ENCODE peak calls at places on chromosome 10, in six cellular contexts. H is aorta, F is keratinocyte, U is spleen, L is HepG2, V is cardiac fibroblast. J is an unnamed sample.

GRCh38 chr10:78215645-78216044 is 182.0 kb downstream of the RPS24 start:
- DNase-seq in H (peak), F (no peak), U (no peak), L (no peak), V (peak), J (no peak)

GRCh38 chr10:99329238-99329890 is at the start of gene CNNM1:
- DNase-seq in H (no peak), F (no peak), U (peak), L (no peak), V (peak), J (no peak)

GRCh38 chr10:87915989-87916388 is 52.6 kb downstream of the PTEN start:
- DNase-seq in H (peak), F (no peak), U (no peak), L (no peak), V (peak), J (peak)

GRCh38 chr10:12847361-12847975 is 154.0 kb downstream of the CCDC3 start:
- DNase-seq in H (no peak), F (no peak), U (no peak), L (no peak), V (no peak), J (no peak)

GRCh38 chr10:71965623-71966022 is 1.4 kb downstream of the CHST3 start:
- DNase-seq in H (no peak), F (no peak), U (no peak), L (no peak), V (no peak), J (no peak)

GRCh38 chr10:112765717-112766235 is 184.3 kb upstream of the TCF7L2 start:
- DNase-seq in H (no peak), F (no peak), U (no peak), L (no peak), V (no peak), J (no peak)

GRCh38 chr10:83606275-83606674 is 533.0 kb upstream of the GHITM start:
- DNase-seq in H (no peak), F (no peak), U (no peak), L (no peak), V (no peak), J (no peak)

GRCh38 chr10:36256166-36256565 is 614.1 kb upstream of the FZD8 start:
- DNase-seq in H (no peak), F (no peak), U (no peak), L (no peak), V (peak), J (no peak)

GRCh38 chr10:45243261-45243660 is 72.1 kb downstream of the OR13A1 start:
- DNase-seq in H (no peak), F (no peak), U (no peak), L (no peak), V (no peak), J (no peak)

GRCh38 chr10:108911814-108912541 is 1011.3 kb downstream of the XPNPEP1 start:
- DNase-seq in H (peak), F (no peak), U (no peak), L (peak), V (peak), J (peak)

GRCh38 chr10:46273506-46274477 is 13.0 kb upstream of the ANTXRL start:
- DNase-seq in H (no peak), F (no peak), U (peak), L (peak), V (no peak), J (no peak)

GRCh38 chr10:114022292-114022691 is 21.4 kb upstream of the ADRB1 start:
- DNase-seq in H (no peak), F (no peak), U (no peak), L (no peak), V (no peak), J (no peak)

GRCh38 chr10:31134303-31134928 is 102.8 kb upstream of the ZNF438 start:
- DNase-seq in H (no peak), F (no peak), U (no peak), L (peak), V (peak), J (peak)

GRCh38 chr10:123643315-123643714 is 22.8 kb upstream of the GPR26 start:
- DNase-seq in H (no peak), F (no peak), U (no peak), L (no peak), V (no peak), J (no peak)

GRCh38 chr10:89404082-89404481 is 10.3 kb upstream of the IFIT5 start:
- DNase-seq in H (no peak), F (no peak), U (no peak), L (no peak), V (no peak), J (no peak)

GRCh38 chr10:6053816-6054581 is 8.2 kb downstream of the IL2RA start:
- DNase-seq in H (peak), F (no peak), U (peak), L (peak), V (no peak), J (no peak)

GRCh38 chr10:100917071-100917470 is 4.3 kb downstream of the SLF2 start:
- DNase-seq in H (no peak), F (no peak), U (no peak), L (no peak), V (no peak), J (no peak)

GRCh38 chr10:17249820-17250219 is 21.8 kb downstream of the VIM start:
- DNase-seq in H (no peak), F (no peak), U (no peak), L (no peak), V (peak), J (peak)

GRCh38 chr10:12348870-12349627 is at the start of gene CAMK1D:
- DNase-seq in H (peak), F (no peak), U (peak), L (no peak), V (peak), J (peak)

GRCh38 chr10:75234017-75234682 is 1.6 kb downstream of the COMTD1 start:
- DNase-seq in H (peak), F (no peak), U (peak), L (peak), V (peak), J (peak)

GRCh38 chr10:103433858-103434257 is 18.3 kb downstream of the CALHM2 start:
- DNase-seq in H (peak), F (no peak), U (no peak), L (no peak), V (peak), J (no peak)

GRCh38 chr10:49606981-49607535 is 3.1 kb upstream of the SLC18A3 start:
- DNase-seq in H (peak), F (no peak), U (peak), L (peak), V (peak), J (peak)

GRCh38 chr10:86711237-86711956 is 43.1 kb downstream of the LDB3 start:
- DNase-seq in H (peak), F (no peak), U (peak), L (peak), V (peak), J (peak)

GRCh38 chr10:70733051-70733450 is 52.1 kb downstream of the TBATA start:
- DNase-seq in H (no peak), F (no peak), U (no peak), L (no peak), V (no peak), J (no peak)

GRCh38 chr10:14674376-14675050 is 100.2 kb downstream of the FAM107B start:
- DNase-seq in H (no peak), F (no peak), U (no peak), L (no peak), V (no peak), J (no peak)

GRCh38 chr10:11450427-11450826 is 161.0 kb downstream of the USP6NL start:
- DNase-seq in H (no peak), F (no peak), U (no peak), L (no peak), V (no peak), J (no peak)

GRCh38 chr10:63583397-63583796 is 62.2 kb downstream of the REEP3 start:
- DNase-seq in H (no peak), F (no peak), U (no peak), L (no peak), V (no peak), J (no peak)

GRCh38 chr10:72490951-72491350 is 134.9 kb downstream of the MICU1 start:
- DNase-seq in H (no peak), F (no peak), U (no peak), L (no peak), V (peak), J (peak)

GRCh38 chr10:89062861-89063260 is 72.3 kb downstream of the FAS start:
- DNase-seq in H (no peak), F (no peak), U (no peak), L (no peak), V (peak), J (no peak)

GRCh38 chr10:10785627-10786333 is 231.9 kb upstream of the CELF2 start:
- DNase-seq in H (no peak), F (no peak), U (no peak), L (no peak), V (peak), J (peak)

DNA sequence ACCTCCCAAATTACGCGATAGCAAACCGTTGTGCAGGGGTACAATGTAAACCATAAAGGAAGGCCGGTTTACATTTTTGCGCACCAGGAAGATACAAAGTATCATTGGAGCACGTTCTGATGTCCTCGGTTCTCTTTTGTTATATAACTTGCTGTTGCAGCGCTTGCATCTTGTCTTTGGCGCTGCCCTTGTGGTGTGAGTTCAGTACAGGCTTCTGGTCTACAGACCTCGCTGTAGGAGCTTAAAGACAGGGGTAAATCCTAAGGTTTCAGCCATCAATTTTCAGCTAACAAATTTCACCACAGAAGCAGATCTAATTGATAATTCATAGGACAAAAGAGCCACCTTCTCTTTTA is 1.5 kb upstream of the MKX start:
- DNase-seq in H (no peak), F (no peak), U (no peak), L (no peak), V (no peak), J (no peak)
- H3K4me3 ChIP-seq in H (no peak), F (no peak), U (no peak), L (no peak), V (no peak), J (no peak)

GRCh38 chr10:121596668-121597503 is 1.4 kb downstream of the FGFR2 start:
- DNase-seq in H (peak), F (no peak), U (no peak), L (no peak), V (no peak), J (peak)

GRCh38 chr10:121597504-121598241 is 571 bp downstream of the FGFR2 start:
- DNase-seq in H (peak), F (no peak), U (no peak), L (no peak), V (peak), J (no peak)

GRCh38 chr10:121595321-121595805 is 2.9 kb downstream of the FGFR2 start:
- DNase-seq in H (no peak), F (no peak), U (no peak), L (no peak), V (no peak), J (peak)

GRCh38 chr10:121594623-121595320 is 3.5 kb downstream of the FGFR2 start:
- DNase-seq in H (no peak), F (no peak), U (no peak), L (no peak), V (no peak), J (no peak)

GRCh38 chr10:121595806-121596667 is 2.2 kb downstream of the FGFR2 start:
- DNase-seq in H (no peak), F (no peak), U (no peak), L (no peak), V (no peak), J (no peak)
- H3K4me3 ChIP-seq in H (no peak), F (peak), U (no peak), L (peak), V (no peak), J (peak)

DNA sequence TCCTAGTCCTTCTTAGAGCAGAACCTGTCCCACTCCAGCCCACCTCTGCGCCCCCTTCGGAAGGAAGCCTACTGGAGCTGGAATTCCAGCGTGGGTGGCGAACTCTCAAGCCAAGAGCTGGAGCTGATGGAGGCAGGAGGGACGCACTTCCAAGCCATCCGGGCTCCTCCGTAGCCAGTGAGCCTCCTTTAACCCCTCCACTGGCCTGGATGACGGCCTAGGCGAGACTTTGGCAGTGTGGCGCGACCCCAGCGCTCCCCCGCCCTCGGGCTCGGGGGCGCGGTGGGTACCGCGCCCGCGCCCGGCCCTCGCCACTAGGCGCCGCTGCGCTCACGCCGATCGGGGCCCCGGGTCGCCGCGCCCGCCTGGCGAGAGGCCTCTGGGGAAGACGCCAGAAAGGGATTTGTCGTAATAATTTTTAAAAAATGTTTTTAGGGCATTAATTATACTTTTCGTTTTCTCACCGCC is 5.1 kb upstream of the EMX2 start:
- DNase-seq in H (no peak), F (no peak), U (no peak), L (no peak), V (no peak), J (no peak)
- H3K4me3 ChIP-seq in H (no peak), F (no peak), U (no peak), L (peak), V (no peak), J (no peak)

DNA sequence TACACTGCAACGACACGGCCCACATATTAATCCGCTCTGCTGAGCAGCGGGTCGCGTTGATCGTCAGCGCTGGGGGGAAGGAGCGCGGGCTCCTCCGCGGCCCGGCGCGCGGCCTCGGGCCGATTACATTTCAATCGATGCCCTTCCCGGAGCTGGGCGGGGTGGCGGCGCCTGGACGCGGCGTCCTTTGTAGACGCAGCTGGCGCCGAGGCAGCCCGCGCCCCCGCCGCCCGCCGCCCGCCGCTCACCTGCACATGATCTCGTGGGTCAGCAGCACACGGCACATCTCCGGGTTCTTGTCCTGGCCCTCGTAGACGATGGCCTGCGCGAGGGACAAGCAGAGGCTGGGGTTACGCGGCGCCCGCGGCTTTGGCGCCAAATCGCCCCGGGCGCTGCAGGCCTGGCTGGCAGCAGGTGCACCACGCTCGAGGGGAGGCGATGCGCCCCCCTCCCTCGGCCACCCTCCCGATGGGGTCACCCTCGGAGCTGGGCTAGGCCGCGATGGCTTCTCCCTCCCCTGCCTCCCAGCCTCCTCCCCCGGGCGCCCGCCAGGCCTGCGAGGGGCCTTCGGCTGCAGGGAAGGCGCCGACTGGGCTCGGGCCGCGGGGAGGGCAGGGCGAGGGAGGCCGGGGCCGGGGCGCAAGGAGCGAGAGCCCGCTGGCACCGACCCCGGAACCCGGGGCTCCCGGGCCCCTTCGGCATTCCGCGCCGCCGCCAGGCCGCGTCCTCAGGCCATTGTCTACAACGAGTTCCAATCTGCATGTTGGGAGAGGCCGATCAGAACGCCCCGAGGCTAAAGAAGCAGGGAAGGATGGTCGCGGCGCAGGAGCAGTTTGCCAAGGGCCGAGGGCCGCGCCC is 5.2 kb downstream of the EBF3 start:
- DNase-seq in H (peak), F (no peak), U (peak), L (no peak), V (peak), J (no peak)
- H3K4me3 ChIP-seq in H (no peak), F (no peak), U (peak), L (no peak), V (peak), J (no peak)

GRCh38 chr10:3048114-3049019 is 19.0 kb upstream of the PFKP start:
- DNase-seq in H (peak), F (no peak), U (no peak), L (no peak), V (peak), J (no peak)
- H3K4me3 ChIP-seq in H (no peak), F (no peak), U (no peak), L (no peak), V (no peak), J (no peak)